ENCODE peak calls at places on chromosomes 4 and X, in ten cellular contexts. One of them, this sample, is unnamed. For H3K4me1, the result is how much of the 10 kb centered on the place peaks cover.

GRCh38 chrX:11908371-11908770 is 150.3 kb downstream of the MSL3 start:
- DNase-seq in Karpas-422: peak
- DNase-seq in upper lobe of right lung: no peak
- DNase-seq in vagina: no peak
- DNase-seq in aorta: no peak
- DNase-seq in lower lobe of right lung: no peak
- DNase-seq in CD8-positive, alpha-beta T cell: no peak
- DNase-seq in mucosa of descending colon: no peak
- DNase-seq in hepatocyte: peak
- DNase-seq in suprapubic skin: no peak
- DNase-seq in this sample: no peak

GRCh38 chr4:88725986-88726385 is 28.4 kb upstream of the NAP1L5 start:
- DNase-seq in hepatocyte: no peak
- DNase-seq in CD8-positive, alpha-beta T cell: no peak
- DNase-seq in lower lobe of right lung: no peak
- DNase-seq in vagina: no peak
- DNase-seq in suprapubic skin: no peak
- DNase-seq in aorta: no peak
- DNase-seq in upper lobe of right lung: no peak
- DNase-seq in mucosa of descending colon: no peak
- DNase-seq in Karpas-422: peak
- DNase-seq in this sample: no peak

GRCh38 chr4:187283306-187283705 is 559.6 kb upstream of the FAT1 start:
- DNase-seq in mucosa of descending colon: no peak
- DNase-seq in CD8-positive, alpha-beta T cell: no peak
- DNase-seq in Karpas-422: no peak
- DNase-seq in vagina: no peak
- DNase-seq in suprapubic skin: no peak
- DNase-seq in aorta: no peak
- DNase-seq in lower lobe of right lung: no peak
- DNase-seq in upper lobe of right lung: no peak
- DNase-seq in hepatocyte: no peak
- DNase-seq in this sample: no peak

GRCh38 chrX:40531056-40531826 is 49.5 kb upstream of the ATP6AP2 start:
- DNase-seq in hepatocyte: no peak
- DNase-seq in vagina: no peak
- DNase-seq in upper lobe of right lung: no peak
- DNase-seq in Karpas-422: no peak
- DNase-seq in mucosa of descending colon: no peak
- DNase-seq in aorta: no peak
- DNase-seq in CD8-positive, alpha-beta T cell: no peak
- DNase-seq in lower lobe of right lung: no peak
- DNase-seq in suprapubic skin: no peak
- DNase-seq in this sample: no peak

GRCh38 chrX:133415276-133416105 is at the start of gene GPC4:
- DNase-seq in CD8-positive, alpha-beta T cell: no peak
- DNase-seq in vagina: no peak
- DNase-seq in suprapubic skin: no peak
- DNase-seq in mucosa of descending colon: peak
- DNase-seq in hepatocyte: peak
- DNase-seq in aorta: peak
- DNase-seq in upper lobe of right lung: peak
- DNase-seq in Karpas-422: no peak
- DNase-seq in lower lobe of right lung: peak
- DNase-seq in this sample: peak

GRCh38 chr4:118765399-118765798 is 70.5 kb downstream of the SEC24D start:
- DNase-seq in CD8-positive, alpha-beta T cell: no peak
- DNase-seq in vagina: no peak
- DNase-seq in Karpas-422: no peak
- DNase-seq in suprapubic skin: no peak
- DNase-seq in mucosa of descending colon: no peak
- DNase-seq in lower lobe of right lung: no peak
- DNase-seq in upper lobe of right lung: no peak
- DNase-seq in aorta: no peak
- DNase-seq in hepatocyte: peak
- DNase-seq in this sample: no peak

GRCh38 chrX:155053656-155054055 is 17.3 kb downstream of the CMC4 start:
- DNase-seq in suprapubic skin: no peak
- DNase-seq in hepatocyte: no peak
- DNase-seq in aorta: no peak
- DNase-seq in Karpas-422: no peak
- DNase-seq in vagina: no peak
- DNase-seq in CD8-positive, alpha-beta T cell: no peak
- DNase-seq in lower lobe of right lung: no peak
- DNase-seq in upper lobe of right lung: no peak
- DNase-seq in mucosa of descending colon: no peak
- DNase-seq in this sample: no peak

GRCh38 chrX:107826286-107827136 is 845 bp downstream of the MID2 start:
- DNase-seq in CD8-positive, alpha-beta T cell: peak
- DNase-seq in hepatocyte: peak
- DNase-seq in suprapubic skin: no peak
- DNase-seq in lower lobe of right lung: peak
- DNase-seq in vagina: no peak
- DNase-seq in upper lobe of right lung: peak
- DNase-seq in aorta: peak
- DNase-seq in mucosa of descending colon: no peak
- DNase-seq in Karpas-422: peak
- DNase-seq in this sample: peak

GRCh38 chr4:87047281-87047798 is 112.5 kb downstream of the AFF1 start:
- DNase-seq in mucosa of descending colon: no peak
- DNase-seq in aorta: no peak
- DNase-seq in Karpas-422: no peak
- DNase-seq in suprapubic skin: no peak
- DNase-seq in upper lobe of right lung: no peak
- DNase-seq in CD8-positive, alpha-beta T cell: no peak
- DNase-seq in hepatocyte: no peak
- DNase-seq in vagina: no peak
- DNase-seq in lower lobe of right lung: no peak
- DNase-seq in this sample: no peak
- H3K4me1 ChIP-seq in mucosa of descending colon: under half
- H3K4me1 ChIP-seq in aorta: under half
- H3K4me1 ChIP-seq in Karpas-422: under half
- H3K4me1 ChIP-seq in suprapubic skin: half or more
- H3K4me1 ChIP-seq in upper lobe of right lung: under half
- H3K4me1 ChIP-seq in CD8-positive, alpha-beta T cell: under half
- H3K4me1 ChIP-seq in hepatocyte: under half
- H3K4me1 ChIP-seq in vagina: half or more
- H3K4me1 ChIP-seq in lower lobe of right lung: half or more
- H3K4me1 ChIP-seq in this sample: under half

GRCh38 chr4:3177905-3178304 is 71.1 kb upstream of the MSANTD1 start:
- DNase-seq in aorta: no peak
- DNase-seq in upper lobe of right lung: no peak
- DNase-seq in CD8-positive, alpha-beta T cell: no peak
- DNase-seq in vagina: no peak
- DNase-seq in suprapubic skin: no peak
- DNase-seq in lower lobe of right lung: no peak
- DNase-seq in Karpas-422: no peak
- DNase-seq in mucosa of descending colon: no peak
- DNase-seq in hepatocyte: no peak
- DNase-seq in this sample: no peak
- H3K4me3 ChIP-seq in aorta: no peak
- H3K4me3 ChIP-seq in upper lobe of right lung: no peak
- H3K4me3 ChIP-seq in CD8-positive, alpha-beta T cell: no peak
- H3K4me3 ChIP-seq in vagina: no peak
- H3K4me3 ChIP-seq in suprapubic skin: no peak
- H3K4me3 ChIP-seq in lower lobe of right lung: no peak
- H3K4me3 ChIP-seq in Karpas-422: no peak
- H3K4me3 ChIP-seq in mucosa of descending colon: no peak
- H3K4me3 ChIP-seq in hepatocyte: no peak
- H3K4me3 ChIP-seq in this sample: no peak

GRCh38 chr4:1211371-1211770 is 37.6 kb downstream of the CTBP1 start:
- DNase-seq in upper lobe of right lung: peak
- DNase-seq in aorta: peak
- DNase-seq in mucosa of descending colon: peak
- DNase-seq in suprapubic skin: peak
- DNase-seq in hepatocyte: no peak
- DNase-seq in CD8-positive, alpha-beta T cell: no peak
- DNase-seq in lower lobe of right lung: peak
- DNase-seq in vagina: no peak
- DNase-seq in Karpas-422: no peak
- DNase-seq in this sample: no peak
- H3K4me1 ChIP-seq in upper lobe of right lung: under half
- H3K4me1 ChIP-seq in aorta: under half
- H3K4me1 ChIP-seq in mucosa of descending colon: under half
- H3K4me1 ChIP-seq in suprapubic skin: half or more
- H3K4me1 ChIP-seq in hepatocyte: under half
- H3K4me1 ChIP-seq in CD8-positive, alpha-beta T cell: under half
- H3K4me1 ChIP-seq in lower lobe of right lung: half or more
- H3K4me1 ChIP-seq in vagina: half or more
- H3K4me1 ChIP-seq in Karpas-422: under half
- H3K4me1 ChIP-seq in this sample: under half

GRCh38 chr4:132592850-132593249 is 556.2 kb upstream of the PCDH10 start:
- DNase-seq in mucosa of descending colon: no peak
- DNase-seq in Karpas-422: no peak
- DNase-seq in upper lobe of right lung: no peak
- DNase-seq in lower lobe of right lung: no peak
- DNase-seq in hepatocyte: no peak
- DNase-seq in suprapubic skin: no peak
- DNase-seq in CD8-positive, alpha-beta T cell: no peak
- DNase-seq in aorta: no peak
- DNase-seq in vagina: no peak
- DNase-seq in this sample: no peak
- H3K4me3 ChIP-seq in mucosa of descending colon: no peak
- H3K4me3 ChIP-seq in Karpas-422: no peak
- H3K4me3 ChIP-seq in upper lobe of right lung: no peak
- H3K4me3 ChIP-seq in lower lobe of right lung: no peak
- H3K4me3 ChIP-seq in hepatocyte: no peak
- H3K4me3 ChIP-seq in suprapubic skin: no peak
- H3K4me3 ChIP-seq in CD8-positive, alpha-beta T cell: no peak
- H3K4me3 ChIP-seq in aorta: no peak
- H3K4me3 ChIP-seq in vagina: no peak
- H3K4me3 ChIP-seq in this sample: no peak

GRCh38 chrX:13938766-13939530 is 90.7 kb downstream of the GEMIN8 start:
- DNase-seq in upper lobe of right lung: no peak
- DNase-seq in vagina: no peak
- DNase-seq in CD8-positive, alpha-beta T cell: no peak
- DNase-seq in lower lobe of right lung: no peak
- DNase-seq in Karpas-422: no peak
- DNase-seq in aorta: no peak
- DNase-seq in hepatocyte: no peak
- DNase-seq in mucosa of descending colon: no peak
- DNase-seq in suprapubic skin: no peak
- DNase-seq in this sample: no peak

GRCh38 chrX:13937370-13938052 is 92.2 kb downstream of the GEMIN8 start:
- DNase-seq in upper lobe of right lung: no peak
- DNase-seq in Karpas-422: no peak
- DNase-seq in mucosa of descending colon: no peak
- DNase-seq in aorta: no peak
- DNase-seq in hepatocyte: no peak
- DNase-seq in CD8-positive, alpha-beta T cell: no peak
- DNase-seq in vagina: no peak
- DNase-seq in lower lobe of right lung: no peak
- DNase-seq in suprapubic skin: no peak
- DNase-seq in this sample: no peak

GRCh38 chrX:13939741-13940597 is 89.7 kb downstream of the GEMIN8 start:
- DNase-seq in vagina: no peak
- DNase-seq in lower lobe of right lung: no peak
- DNase-seq in suprapubic skin: no peak
- DNase-seq in CD8-positive, alpha-beta T cell: no peak
- DNase-seq in aorta: no peak
- DNase-seq in upper lobe of right lung: no peak
- DNase-seq in Karpas-422: peak
- DNase-seq in hepatocyte: no peak
- DNase-seq in mucosa of descending colon: no peak
- DNase-seq in this sample: no peak

GRCh38 chrX:13936804-13937203 is 92.9 kb downstream of the GEMIN8 start:
- DNase-seq in Karpas-422: no peak
- DNase-seq in hepatocyte: no peak
- DNase-seq in vagina: no peak
- DNase-seq in mucosa of descending colon: no peak
- DNase-seq in upper lobe of right lung: no peak
- DNase-seq in CD8-positive, alpha-beta T cell: no peak
- DNase-seq in suprapubic skin: no peak
- DNase-seq in lower lobe of right lung: no peak
- DNase-seq in aorta: no peak
- DNase-seq in this sample: no peak

DNA sequence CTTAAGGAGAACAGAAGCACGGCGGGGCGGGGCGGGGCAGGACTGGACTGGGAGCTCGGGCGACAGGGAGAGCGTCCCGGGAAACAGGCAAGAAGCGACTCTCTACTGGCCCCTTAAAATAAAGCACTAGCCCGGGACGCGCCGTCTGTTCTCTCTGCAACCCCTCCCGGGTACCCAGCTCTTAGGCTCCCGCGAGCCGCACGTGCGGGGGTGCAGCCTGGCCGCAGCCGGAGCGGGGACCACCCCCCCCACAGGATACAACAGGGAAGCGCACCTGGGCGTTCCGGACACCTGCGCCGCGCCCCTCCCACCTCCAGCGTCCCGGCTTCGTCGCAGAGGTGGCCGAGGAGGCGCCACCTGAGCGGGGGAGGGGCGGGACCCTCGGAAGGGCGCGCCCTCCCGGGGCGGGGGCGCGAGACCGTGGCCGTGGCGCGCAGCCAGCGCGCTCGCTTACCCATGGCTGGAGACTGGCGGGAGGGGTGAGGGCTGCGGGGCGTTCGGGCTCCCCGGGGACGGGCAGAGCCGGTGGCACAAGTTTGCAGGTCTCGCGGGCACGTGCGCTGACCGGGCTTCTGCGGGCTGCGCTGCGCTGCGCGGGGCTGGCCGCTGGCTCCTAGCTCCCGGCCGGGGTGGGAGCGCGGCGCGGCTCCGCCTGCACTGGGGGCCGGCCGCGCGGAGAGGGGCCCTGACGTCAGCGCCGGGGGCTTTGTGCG is 91.5 kb downstream of the GEMIN8 start:
- DNase-seq in mucosa of descending colon: peak
- DNase-seq in upper lobe of right lung: peak
- DNase-seq in vagina: no peak
- DNase-seq in lower lobe of right lung: peak
- DNase-seq in aorta: peak
- DNase-seq in Karpas-422: no peak
- DNase-seq in CD8-positive, alpha-beta T cell: no peak
- DNase-seq in suprapubic skin: peak
- DNase-seq in hepatocyte: peak
- DNase-seq in this sample: peak
- H3K4me1 ChIP-seq in mucosa of descending colon: under half
- H3K4me1 ChIP-seq in upper lobe of right lung: under half
- H3K4me1 ChIP-seq in vagina: under half
- H3K4me1 ChIP-seq in lower lobe of right lung: under half
- H3K4me1 ChIP-seq in aorta: under half
- H3K4me1 ChIP-seq in Karpas-422: under half
- H3K4me1 ChIP-seq in CD8-positive, alpha-beta T cell: under half
- H3K4me1 ChIP-seq in suprapubic skin: under half
- H3K4me1 ChIP-seq in hepatocyte: under half
- H3K4me1 ChIP-seq in this sample: under half

DNA sequence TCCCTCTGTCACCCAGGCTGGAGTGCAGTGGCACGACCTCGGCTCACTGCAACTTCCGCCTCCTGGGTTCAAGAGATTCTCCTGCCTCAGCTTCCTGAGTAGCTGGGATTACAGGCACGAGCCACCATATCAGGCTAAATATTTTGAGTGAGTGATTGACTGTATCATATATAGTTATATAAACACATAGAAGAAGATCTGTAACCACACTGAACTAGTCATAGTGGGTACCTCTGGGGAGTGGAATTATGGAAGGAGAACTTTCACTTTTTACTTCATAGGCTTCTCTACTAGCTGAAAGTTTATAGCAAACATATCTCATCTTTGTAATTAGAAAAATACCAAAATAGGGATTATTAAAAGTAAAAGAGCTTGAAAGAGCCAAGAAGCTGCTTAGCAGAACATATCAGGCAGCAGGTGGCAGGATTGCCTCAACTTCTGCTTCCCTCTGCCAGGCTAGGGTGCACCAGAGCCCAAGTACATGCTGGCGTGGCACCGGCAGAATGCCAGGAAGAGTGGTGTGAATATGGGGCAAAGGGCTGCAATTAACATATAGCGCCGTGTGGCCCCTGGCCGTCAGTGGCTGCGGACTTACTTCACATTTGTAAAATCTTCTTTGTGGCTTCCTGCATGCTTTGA is 39.5 kb upstream of the CD40LG start:
- DNase-seq in CD8-positive, alpha-beta T cell: peak
- DNase-seq in mucosa of descending colon: peak
- DNase-seq in suprapubic skin: no peak
- DNase-seq in Karpas-422: peak
- DNase-seq in aorta: no peak
- DNase-seq in upper lobe of right lung: peak
- DNase-seq in lower lobe of right lung: peak
- DNase-seq in hepatocyte: no peak
- DNase-seq in vagina: no peak
- DNase-seq in this sample: peak
- H3K4me3 ChIP-seq in CD8-positive, alpha-beta T cell: no peak
- H3K4me3 ChIP-seq in mucosa of descending colon: no peak
- H3K4me3 ChIP-seq in suprapubic skin: no peak
- H3K4me3 ChIP-seq in Karpas-422: no peak
- H3K4me3 ChIP-seq in aorta: no peak
- H3K4me3 ChIP-seq in upper lobe of right lung: no peak
- H3K4me3 ChIP-seq in lower lobe of right lung: no peak
- H3K4me3 ChIP-seq in hepatocyte: no peak
- H3K4me3 ChIP-seq in vagina: no peak
- H3K4me3 ChIP-seq in this sample: no peak

This sample was measured in ovary.